ENCODE peak calls at places on chromosomes 7 and 10, in six cellular contexts. G is heart left ventricle, L is SJSA1, J is dorsolateral prefrontal cortex, T is neuronal stem cell, C is Panc1. W is an unnamed sample.

GRCh38 chr10:26486985-26487850 is 49.1 kb downstream of the APBB1IP start:
- DNase-seq in G (no peak), L (peak; percentile 61), J (no peak), T (no peak), C (no peak), W (no peak)

GRCh38 chr7:73746378-73746777 is 7.8 kb upstream of the ABHD11 start:
- DNase-seq in G (peak; percentile 16), L (no peak), J (no peak), T (no peak), C (no peak), W (no peak)

GRCh38 chr7:101589976-101590662 is 39.0 kb downstream of the MYL10 start:
- DNase-seq in G (no peak), L (no peak), J (no peak), T (no peak), C (no peak), W (no peak)

GRCh38 chr10:97511711-97512445 is 13.2 kb downstream of the UBTD1 start:
- DNase-seq in G (peak; percentile 53), L (no peak), J (no peak), T (no peak), C (no peak), W (no peak)

GRCh38 chr10:79242620-79243152 is 104.6 kb upstream of the PPIF start:
- DNase-seq in G (peak; percentile 78), L (no peak), J (peak; percentile 78), T (peak; percentile 70), C (no peak), W (no peak)

GRCh38 chr10:131554821-131555220 is 243.3 kb upstream of the TCERG1L start:
- DNase-seq in G (no peak), L (no peak), J (no peak), T (no peak), C (no peak), W (no peak)

GRCh38 chr10:19952611-19953010 is 136.4 kb downstream of the PLXDC2 start:
- DNase-seq in G (no peak), L (no peak), J (no peak), T (no peak), C (no peak), W (no peak)

GRCh38 chr7:34939175-34939574 is 98.1 kb downstream of the DPY19L1 start:
- DNase-seq in G (no peak), L (no peak), J (no peak), T (no peak), C (no peak), W (no peak)

GRCh38 chr7:98341106-98341505 is 59.6 kb downstream of the BRI3 start:
- DNase-seq in G (no peak), L (no peak), J (no peak), T (no peak), C (no peak), W (no peak)

GRCh38 chr10:14878266-14879054 is at the start of gene SUV39H2:
- DNase-seq in G (peak; percentile 97), L (peak; percentile 95), J (peak; percentile 98), T (peak; percentile 97), C (peak; percentile 33), W (peak; percentile 60)

GRCh38 chr7:12111461-12112405 is 99.4 kb upstream of the TMEM106B start:
- DNase-seq in G (peak; percentile 10), L (peak; percentile 28), J (peak; percentile 52), T (peak; percentile 15), C (peak; percentile 67), W (no peak)

GRCh38 chr10:32985341-32985764 is 27.3 kb upstream of the ITGB1 start:
- DNase-seq in G (no peak), L (no peak), J (no peak), T (no peak), C (no peak), W (no peak)

GRCh38 chr7:140121321-140121720 is 55.5 kb downstream of the KDM7A start:
- DNase-seq in G (no peak), L (no peak), J (no peak), T (no peak), C (no peak), W (no peak)

GRCh38 chr7:77525231-77525630 is 11.9 kb upstream of the PTPN12 start:
- DNase-seq in G (no peak), L (no peak), J (no peak), T (no peak), C (no peak), W (no peak)

GRCh38 chr7:273327-273726 is 16.6 kb upstream of the FOXL3 start:
- DNase-seq in G (peak; percentile 6), L (no peak), J (no peak), T (no peak), C (no peak), W (no peak)

GRCh38 chr10:72753760-72754231 is 61.9 kb downstream of the MCU start:
- DNase-seq in G (no peak), L (no peak), J (no peak), T (no peak), C (no peak), W (no peak)

DNA sequence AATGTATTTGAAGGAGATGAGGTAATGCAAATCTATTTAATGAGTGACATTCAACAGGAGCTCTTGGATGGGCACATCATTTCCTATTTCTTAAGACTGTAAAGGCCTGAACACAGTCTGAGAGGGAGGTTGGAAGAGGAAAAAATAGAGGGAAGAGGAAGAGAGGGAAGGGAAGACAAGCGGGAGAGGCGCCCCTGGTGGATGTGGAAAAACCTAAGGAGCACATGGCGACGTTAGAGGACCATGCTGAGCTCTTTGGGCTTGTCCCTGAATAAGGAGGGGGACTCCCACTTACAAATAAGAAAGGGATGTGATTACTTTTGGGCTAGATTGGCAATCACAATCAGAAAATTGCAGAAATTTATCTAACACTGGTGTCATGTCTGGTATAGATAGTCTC is 19.6 kb downstream of the SUN3 start:
- DNase-seq in G (no peak), L (no peak), J (no peak), T (no peak), C (no peak), W (no peak)
- H3K27ac ChIP-seq in G (no peak overlapping the region), L (no peak overlapping the region), J (no peak overlapping the region), T (no peak overlapping the region), C (no peak overlapping the region), W (no peak overlapping the region)

GRCh38 chr7:48387916-48388315 is 216.7 kb downstream of the ABCA13 start:
- DNase-seq in G (no peak), L (no peak), J (no peak), T (no peak), C (no peak), W (no peak)

GRCh38 chr7:48388922-48389321 is 217.7 kb downstream of the ABCA13 start:
- DNase-seq in G (no peak), L (no peak), J (no peak), T (no peak), C (no peak), W (no peak)

GRCh38 chr7:48389977-48390376 is 218.7 kb downstream of the ABCA13 start:
- DNase-seq in G (no peak), L (no peak), J (no peak), T (no peak), C (peak; percentile 2), W (peak; percentile 69)

DNA sequence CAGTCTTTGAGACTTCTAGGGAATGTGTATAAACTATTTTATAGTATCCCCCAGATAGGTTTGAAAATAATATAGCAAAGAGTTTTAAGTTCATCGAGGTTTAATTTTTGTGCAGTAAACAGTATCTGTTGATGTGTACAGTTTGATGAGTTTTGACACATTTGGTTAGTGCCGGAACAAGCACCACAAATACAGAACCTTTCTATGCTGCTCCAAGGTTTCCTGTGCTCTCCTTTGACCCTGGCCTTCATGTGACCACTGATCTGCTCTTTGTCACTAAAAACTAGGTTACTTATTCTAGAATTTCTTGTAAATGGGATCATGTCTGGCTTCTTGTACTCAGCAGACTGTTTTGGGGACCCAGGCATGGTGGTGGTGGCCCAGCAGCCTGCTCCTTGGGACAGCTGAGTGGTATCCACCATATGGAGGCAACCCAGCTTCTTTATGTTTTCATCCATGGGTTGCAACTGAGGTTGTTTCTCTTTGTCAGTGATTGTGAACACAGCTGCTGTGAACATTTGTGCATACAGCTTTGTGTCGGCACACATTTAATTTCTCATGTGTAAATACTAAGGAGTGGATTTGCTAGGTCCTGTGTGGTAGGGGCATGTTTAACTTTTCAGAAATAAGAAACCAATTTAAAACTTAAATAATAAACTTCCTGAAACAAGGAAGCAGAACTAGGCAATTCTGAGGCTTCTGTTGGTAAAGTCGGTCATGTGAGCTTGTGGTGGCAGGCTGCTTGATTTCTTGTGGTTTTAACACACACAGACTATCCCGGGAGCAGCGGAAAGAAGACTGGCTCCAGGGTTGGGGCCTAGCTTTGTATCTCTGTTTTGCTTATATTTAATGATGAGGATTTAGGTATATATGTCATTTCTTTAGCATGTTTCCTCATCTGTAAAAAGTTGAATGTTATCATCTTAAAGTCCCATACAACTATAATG is 219.4 kb downstream of the ABCA13 start:
- DNase-seq in G (peak; percentile 31), L (no peak), J (no peak), T (no peak), C (no peak), W (no peak)
- H3K27ac ChIP-seq in G (no peak overlapping the region), L (peak overlapping the region; percentile 3), J (no peak overlapping the region), T (no peak overlapping the region), C (no peak overlapping the region), W (peak overlapping the region; percentile 22)

GRCh38 chr7:2799253-2799652 is 44.9 kb downstream of the GNA12 start:
- DNase-seq in G (no peak), L (no peak), J (no peak), T (no peak), C (no peak), W (no peak)

GRCh38 chr7:2798669-2799068 is 45.4 kb downstream of the GNA12 start:
- DNase-seq in G (no peak), L (no peak), J (no peak), T (no peak), C (no peak), W (no peak)

GRCh38 chr7:2795906-2796305 is 48.2 kb downstream of the GNA12 start:
- DNase-seq in G (no peak), L (no peak), J (no peak), T (no peak), C (no peak), W (no peak)

GRCh38 chr7:2794836-2795636 is 49.1 kb downstream of the GNA12 start:
- DNase-seq in G (no peak), L (no peak), J (no peak), T (no peak), C (no peak), W (no peak)

GRCh38 chr7:2796358-2797352 is 47.5 kb downstream of the GNA12 start:
- DNase-seq in G (peak; percentile 79), L (no peak), J (no peak), T (no peak), C (no peak), W (no peak)
- H3K27ac ChIP-seq in G (peak overlapping the region; percentile 79), L (no peak overlapping the region), J (peak overlapping the region; percentile 45), T (no peak overlapping the region), C (peak overlapping the region; percentile 57), W (no peak overlapping the region)

DNA sequence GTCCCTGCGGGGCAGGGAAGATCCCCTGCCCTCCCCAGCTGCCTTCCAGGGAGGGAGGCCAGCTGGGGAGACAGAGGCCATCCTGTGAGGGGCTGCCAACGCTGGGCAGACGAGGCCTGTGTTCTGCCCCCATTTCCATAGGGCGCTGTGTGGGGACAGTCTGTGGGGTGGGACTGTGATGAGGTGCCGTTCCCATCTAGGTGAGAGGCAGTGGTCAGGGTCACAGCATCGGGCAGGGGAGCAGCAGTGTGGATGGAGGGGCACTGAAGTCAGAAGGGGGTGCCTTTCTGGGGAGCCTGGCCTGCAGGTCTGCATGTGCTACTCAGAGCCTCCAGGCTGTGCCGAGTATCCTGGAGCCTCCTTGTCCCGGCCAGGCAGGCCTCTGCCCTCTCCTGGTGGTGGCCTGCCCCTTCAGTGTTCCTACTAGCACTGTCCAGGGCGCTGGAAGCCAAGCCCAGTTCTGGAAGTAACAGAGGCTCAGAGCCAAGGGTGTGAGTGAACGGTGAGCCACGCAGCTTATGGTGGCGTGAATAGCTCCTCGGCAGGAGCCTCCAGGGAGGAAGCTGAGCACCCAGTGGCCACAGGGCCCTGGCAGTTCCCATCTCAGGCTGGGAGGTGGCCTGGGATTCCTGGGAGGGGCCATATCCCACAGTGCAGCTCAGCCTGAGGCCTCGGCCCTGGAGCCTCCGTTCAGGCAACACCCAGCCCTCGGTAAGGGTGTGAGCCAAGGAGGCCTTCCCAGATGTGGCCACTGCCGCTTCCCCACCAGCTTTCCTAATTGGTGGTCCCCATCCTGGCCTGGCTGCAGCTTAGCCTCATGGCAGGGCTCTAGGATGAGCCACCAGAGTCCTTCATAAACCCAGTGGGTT is 23.3 kb upstream of the CSGALNACT2 start:
- DNase-seq in G (peak; percentile 17), L (no peak), J (no peak), T (no peak), C (no peak), W (no peak)
- H3K27ac ChIP-seq in G (no peak overlapping the region), L (no peak overlapping the region), J (no peak overlapping the region), T (no peak overlapping the region), C (no peak overlapping the region), W (no peak overlapping the region)